ENCODE peak calls at places on chromosomes 13 and 19, in five cellular contexts. T, I, W, B and H are unnamed samples.
A peak's percentile ranks its signal among the peaks of the same experiment; 100 is the strongest.

GRCh38 chr19:15357906-15358305 is 21.7 kb downstream of the AKAP8 start:
- DNase-seq in T (no peak), I (no peak), W (no peak), B (no peak), H (no peak)

GRCh38 chr19:41945135-41945766 is 13.9 kb downstream of the RABAC1 start:
- DNase-seq in T (no peak), I (peak; percentile 86), W (peak; percentile 80), B (no peak), H (no peak)

GRCh38 chr13:42696191-42696590 is 85.2 kb upstream of the FAM216B start:
- DNase-seq in T (no peak), I (no peak), W (no peak), B (peak; percentile 100), H (peak; percentile 100)

GRCh38 chr19:7004313-7004931 is 16.8 kb downstream of the MBD3L2B start:
- DNase-seq in T (no peak), I (no peak), W (no peak), B (peak; percentile 55), H (peak; percentile 19)

GRCh38 chr13:102291587-102292218 is 110.1 kb downstream of the FGF14 start:
- DNase-seq in T (no peak), I (no peak), W (no peak), B (peak; percentile 10), H (no peak)

GRCh38 chr19:11295665-11296245 is at the start of gene TSPAN16:
- DNase-seq in T (no peak), I (no peak), W (no peak), B (no peak), H (no peak)

GRCh38 chr19:611506-611869 is 21.8 kb downstream of the HCN2 start:
- DNase-seq in T (no peak), I (no peak), W (peak; percentile 25), B (peak; percentile 79), H (peak; percentile 39)

GRCh38 chr13:41428155-41428554 is 29.2 kb upstream of the RGCC start:
- DNase-seq in T (no peak), I (no peak), W (peak; percentile 36), B (no peak), H (no peak)

GRCh38 chr19:1855828-1856255 is 7.5 kb downstream of the KLF16 start:
- DNase-seq in T (no peak), I (no peak), W (no peak), B (no peak), H (no peak)

GRCh38 chr13:36131931-36132297 is 732 bp upstream of the DCLK1 start:
- DNase-seq in T (no peak), I (no peak), W (no peak), B (no peak), H (no peak)

GRCh38 chr13:110912651-110913051 is 2.2 kb downstream of the ANKRD10 start:
- DNase-seq in T (no peak), I (no peak), W (no peak), B (peak; percentile 40), H (peak; percentile 54)

GRCh38 chr19:13920940-13921744 is 15.1 kb downstream of the CC2D1A start:
- DNase-seq in T (no peak), I (peak; percentile 68), W (no peak), B (peak; percentile 49), H (peak; percentile 53)

GRCh38 chr13:46721054-46721453 is 75.9 kb downstream of the ESD start:
- DNase-seq in T (no peak), I (no peak), W (peak; percentile 21), B (peak; percentile 47), H (peak; percentile 18)

GRCh38 chr13:24512208-24513068 is at the start of gene PARP4:
- DNase-seq in T (peak; percentile 18), I (peak; percentile 70), W (peak; percentile 55), B (peak; percentile 92), H (peak; percentile 96)

GRCh38 chr19:9801976-9802375 is 16.9 kb downstream of the FBXL12 start:
- DNase-seq in T (no peak), I (no peak), W (no peak), B (no peak), H (no peak)

GRCh38 chr19:18551631-18552030 is 6.0 kb upstream of the KXD1 start:
- DNase-seq in T (no peak), I (no peak), W (no peak), B (no peak), H (no peak)

GRCh38 chr19:50661675-50662441 is 12.6 kb downstream of the C19orf81 start:
- DNase-seq in T (no peak), I (no peak), W (no peak), B (no peak), H (no peak)

GRCh38 chr19:54137913-54138776 is 583 bp downstream of the CNOT3 start:
- DNase-seq in T (no peak), I (no peak), W (no peak), B (no peak), H (no peak)

GRCh38 chr19:5822181-5822844 is 17.2 kb downstream of the FUT6 start:
- DNase-seq in T (no peak), I (no peak), W (no peak), B (no peak), H (no peak)

GRCh38 chr19:3210347-3211017 is 14.0 kb upstream of the CELF5 start:
- DNase-seq in T (no peak), I (peak; percentile 93), W (peak; percentile 61), B (peak; percentile 52), H (peak; percentile 32)

GRCh38 chr13:74771964-74772363 is 637.8 kb upstream of the KLF12 start:
- DNase-seq in T (no peak), I (no peak), W (no peak), B (peak; percentile 67), H (peak; percentile 66)

GRCh38 chr19:33906578-33907335 is 110.1 kb downstream of the KCTD15 start:
- DNase-seq in T (no peak), I (no peak), W (no peak), B (peak; percentile 72), H (peak; percentile 54)

GRCh38 chr13:40452038-40452666 is 214.3 kb downstream of the FOXO1 start:
- DNase-seq in T (no peak), I (no peak), W (no peak), B (no peak), H (no peak)

GRCh38 chr13:26619321-26619720 is 61.8 kb downstream of the WASF3 start:
- DNase-seq in T (no peak), I (no peak), W (no peak), B (peak; percentile 23), H (peak; percentile 49)

GRCh38 chr19:49014123-49014869 is 2.6 kb downstream of the LHB start:
- DNase-seq in T (no peak), I (no peak), W (no peak), B (peak; percentile 66), H (no peak)

GRCh38 chr19:54464044-54464623 is 556 bp upstream of the LENG9 start:
- DNase-seq in T (no peak), I (peak; percentile 77), W (peak; percentile 63), B (peak; percentile 100), H (peak; percentile 98)

GRCh38 chr19:58227964-58228583 is 640 bp upstream of the ZNF544 start:
- DNase-seq in T (no peak), I (no peak), W (no peak), B (no peak), H (peak; percentile 13)